ENCODE peak calls at places on chromosomes 12 and 14, in six cellular contexts. One of them, this sample, is unnamed.

GRCh38 chr12:130202201-130202600 is 39.9 kb downstream of the FZD10 start:
- DNase-seq in cardiac muscle cell: no peak
- DNase-seq in Peyer's patch: no peak
- DNase-seq in upper lobe of right lung: peak; percentile 29
- DNase-seq in effector memory CD4-positive, alpha-beta T cell: no peak
- DNase-seq in PC-9: no peak
- DNase-seq in this sample: no peak

GRCh38 chr14:98665019-98665418 is 607.0 kb downstream of the BCL11B start:
- DNase-seq in cardiac muscle cell: no peak
- DNase-seq in upper lobe of right lung: no peak
- DNase-seq in PC-9: no peak
- DNase-seq in effector memory CD4-positive, alpha-beta T cell: no peak
- DNase-seq in Peyer's patch: no peak
- DNase-seq in this sample: no peak

GRCh38 chr12:88153959-88154358 is 11.9 kb downstream of the TMTC3 start:
- DNase-seq in cardiac muscle cell: peak; percentile 23
- DNase-seq in upper lobe of right lung: no peak
- DNase-seq in Peyer's patch: no peak
- DNase-seq in PC-9: no peak
- DNase-seq in effector memory CD4-positive, alpha-beta T cell: no peak
- DNase-seq in this sample: no peak

GRCh38 chr12:3991798-3992580 is 118.8 kb upstream of the PARP11 start:
- DNase-seq in upper lobe of right lung: no peak
- DNase-seq in cardiac muscle cell: no peak
- DNase-seq in Peyer's patch: no peak
- DNase-seq in effector memory CD4-positive, alpha-beta T cell: no peak
- DNase-seq in PC-9: no peak
- DNase-seq in this sample: no peak

GRCh38 chr12:121530600-121531355 is 50.0 kb downstream of the KDM2B start:
- DNase-seq in Peyer's patch: peak; percentile 95
- DNase-seq in upper lobe of right lung: peak; percentile 88
- DNase-seq in effector memory CD4-positive, alpha-beta T cell: peak; percentile 47
- DNase-seq in PC-9: no peak
- DNase-seq in cardiac muscle cell: no peak
- DNase-seq in this sample: no peak

GRCh38 chr12:50101663-50102062 is 2.1 kb upstream of the GPD1 start:
- DNase-seq in cardiac muscle cell: peak; percentile 58
- DNase-seq in effector memory CD4-positive, alpha-beta T cell: no peak
- DNase-seq in Peyer's patch: no peak
- DNase-seq in PC-9: peak; percentile 48
- DNase-seq in upper lobe of right lung: no peak
- DNase-seq in this sample: no peak

GRCh38 chr12:77963576-77964178 is 133.0 kb downstream of the NAV3 start:
- DNase-seq in effector memory CD4-positive, alpha-beta T cell: no peak
- DNase-seq in cardiac muscle cell: no peak
- DNase-seq in PC-9: no peak
- DNase-seq in upper lobe of right lung: no peak
- DNase-seq in Peyer's patch: no peak
- DNase-seq in this sample: no peak

GRCh38 chr12:114744696-114745095 is 60.7 kb upstream of the TBX3 start:
- DNase-seq in cardiac muscle cell: no peak
- DNase-seq in Peyer's patch: no peak
- DNase-seq in PC-9: no peak
- DNase-seq in effector memory CD4-positive, alpha-beta T cell: no peak
- DNase-seq in upper lobe of right lung: no peak
- DNase-seq in this sample: no peak

GRCh38 chr12:39958377-39958776 is 147.5 kb downstream of the SLC2A13 start:
- DNase-seq in effector memory CD4-positive, alpha-beta T cell: no peak
- DNase-seq in upper lobe of right lung: no peak
- DNase-seq in Peyer's patch: no peak
- DNase-seq in cardiac muscle cell: no peak
- DNase-seq in PC-9: no peak
- DNase-seq in this sample: no peak

GRCh38 chr14:34837801-34838322 is 37.3 kb downstream of the BAZ1A start:
- DNase-seq in PC-9: no peak
- DNase-seq in Peyer's patch: no peak
- DNase-seq in upper lobe of right lung: no peak
- DNase-seq in cardiac muscle cell: no peak
- DNase-seq in effector memory CD4-positive, alpha-beta T cell: no peak
- DNase-seq in this sample: no peak

GRCh38 chr14:75119056-75119455 is 7.8 kb downstream of the NEK9 start:
- DNase-seq in Peyer's patch: no peak
- DNase-seq in PC-9: no peak
- DNase-seq in cardiac muscle cell: no peak
- DNase-seq in effector memory CD4-positive, alpha-beta T cell: no peak
- DNase-seq in upper lobe of right lung: no peak
- DNase-seq in this sample: no peak

GRCh38 chr14:69932391-69932790 is 53.2 kb downstream of the SMOC1 start:
- DNase-seq in upper lobe of right lung: no peak
- DNase-seq in Peyer's patch: no peak
- DNase-seq in effector memory CD4-positive, alpha-beta T cell: no peak
- DNase-seq in PC-9: no peak
- DNase-seq in cardiac muscle cell: no peak
- DNase-seq in this sample: no peak
- H3K27ac ChIP-seq in upper lobe of right lung: no peak overlapping the region
- H3K27ac ChIP-seq in Peyer's patch: no peak overlapping the region
- H3K27ac ChIP-seq in effector memory CD4-positive, alpha-beta T cell: no peak overlapping the region
- H3K27ac ChIP-seq in PC-9: no peak overlapping the region
- H3K27ac ChIP-seq in cardiac muscle cell: no peak overlapping the region
- H3K27ac ChIP-seq in this sample: no peak overlapping the region

GRCh38 chr14:63982629-63983028 is 129.8 kb downstream of the SYNE2 start:
- DNase-seq in Peyer's patch: no peak
- DNase-seq in effector memory CD4-positive, alpha-beta T cell: no peak
- DNase-seq in upper lobe of right lung: no peak
- DNase-seq in cardiac muscle cell: no peak
- DNase-seq in PC-9: no peak
- DNase-seq in this sample: no peak
- H3K27ac ChIP-seq in Peyer's patch: no peak overlapping the region
- H3K27ac ChIP-seq in effector memory CD4-positive, alpha-beta T cell: no peak overlapping the region
- H3K27ac ChIP-seq in upper lobe of right lung: no peak overlapping the region
- H3K27ac ChIP-seq in cardiac muscle cell: no peak overlapping the region
- H3K27ac ChIP-seq in PC-9: no peak overlapping the region
- H3K27ac ChIP-seq in this sample: no peak overlapping the region

GRCh38 chr14:21096438-21096837 is 2.0 kb downstream of the ZNF219 start:
- DNase-seq in effector memory CD4-positive, alpha-beta T cell: no peak
- DNase-seq in Peyer's patch: no peak
- DNase-seq in cardiac muscle cell: no peak
- DNase-seq in PC-9: no peak
- DNase-seq in upper lobe of right lung: no peak
- DNase-seq in this sample: no peak

GRCh38 chr14:21095430-21096205 is 2.8 kb downstream of the ZNF219 start:
- DNase-seq in PC-9: no peak
- DNase-seq in cardiac muscle cell: no peak
- DNase-seq in effector memory CD4-positive, alpha-beta T cell: no peak
- DNase-seq in Peyer's patch: no peak
- DNase-seq in upper lobe of right lung: no peak
- DNase-seq in this sample: no peak

GRCh38 chr14:21097616-21098133 is 780 bp downstream of the ZNF219 start:
- DNase-seq in Peyer's patch: peak; percentile 41
- DNase-seq in cardiac muscle cell: peak; percentile 62
- DNase-seq in PC-9: no peak
- DNase-seq in upper lobe of right lung: no peak
- DNase-seq in effector memory CD4-positive, alpha-beta T cell: no peak
- DNase-seq in this sample: peak; percentile 36

GRCh38 chr14:21098134-21098891 is at the start of gene ZNF219:
- DNase-seq in PC-9: no peak
- DNase-seq in Peyer's patch: peak; percentile 40
- DNase-seq in cardiac muscle cell: peak; percentile 81
- DNase-seq in upper lobe of right lung: peak; percentile 81
- DNase-seq in effector memory CD4-positive, alpha-beta T cell: peak; percentile 32
- DNase-seq in this sample: peak; percentile 44

GRCh38 chr14:21096889-21097615 is 1.4 kb downstream of the ZNF219 start:
- DNase-seq in PC-9: no peak
- DNase-seq in upper lobe of right lung: no peak
- DNase-seq in cardiac muscle cell: no peak
- DNase-seq in Peyer's patch: no peak
- DNase-seq in effector memory CD4-positive, alpha-beta T cell: no peak
- DNase-seq in this sample: no peak
- H3K27ac ChIP-seq in PC-9: no peak overlapping the region
- H3K27ac ChIP-seq in upper lobe of right lung: peak overlapping the region; percentile 65
- H3K27ac ChIP-seq in cardiac muscle cell: peak overlapping the region; percentile 92
- H3K27ac ChIP-seq in Peyer's patch: peak overlapping the region; percentile 96
- H3K27ac ChIP-seq in effector memory CD4-positive, alpha-beta T cell: peak overlapping the region; percentile 70
- H3K27ac ChIP-seq in this sample: peak overlapping the region; percentile 61

GRCh38 chr12:82841379-82841778 is 154.7 kb downstream of the TMTC2 start:
- DNase-seq in cardiac muscle cell: no peak
- DNase-seq in PC-9: no peak
- DNase-seq in effector memory CD4-positive, alpha-beta T cell: no peak
- DNase-seq in Peyer's patch: no peak
- DNase-seq in upper lobe of right lung: no peak
- DNase-seq in this sample: no peak
- H3K27ac ChIP-seq in cardiac muscle cell: no peak overlapping the region
- H3K27ac ChIP-seq in PC-9: no peak overlapping the region
- H3K27ac ChIP-seq in effector memory CD4-positive, alpha-beta T cell: no peak overlapping the region
- H3K27ac ChIP-seq in Peyer's patch: no peak overlapping the region
- H3K27ac ChIP-seq in upper lobe of right lung: no peak overlapping the region
- H3K27ac ChIP-seq in this sample: no peak overlapping the region

This sample was measured in pancreas.